ENCODE peak calls at places on chromosome 17, in ten cellular contexts. T is cardiac fibroblast; O is cortex of kidney; C is RPMI7951; P is activated gamma-delta T cell treated with Interleukin-2 at 50 U/mL for 16 hours; R is stimulated activated CD4-positive, alpha-beta T cell treated with anti-CD3 and anti-CD28 coated beads, Interleukin-15, amount 100 ng/mL, for 1 hour; Q is A673; Z is PC-3; J is stimulated activated CD8-positive, alpha-beta memory T cell treated with anti-CD3 and anti-CD28 coated beads, Interleukin-12 subunit alpha, Interleukin-12 subunit beta, amount 100 ng/mL, for 4 hours; H is HuH-7.5. Y is an unnamed sample.

GRCh38 chr17:28807925-28808641 is 34.5 kb downstream of the FAM222B start:
- DNase-seq in H (no peak), O (no peak), T (peak; percentile 90), J (no peak), P (no peak), Q (peak; percentile 31), R (no peak), C (peak; percentile 76), Z (peak; percentile 74), Y (peak; percentile 85)

GRCh38 chr17:79842656-79843474 is 3.6 kb upstream of the CBX4 start:
- DNase-seq in T (no peak), Q (peak; percentile 70), J (no peak), H (no peak), P (no peak), Z (peak; percentile 34), C (no peak), O (no peak), R (no peak), Y (no peak)

GRCh38 chr17:77771145-77771544 is 187.4 kb upstream of the TNRC6C start:
- DNase-seq in H (no peak), T (no peak), C (no peak), P (no peak), Q (no peak), O (no peak), R (no peak), Z (no peak), J (no peak), Y (no peak)

GRCh38 chr17:74960739-74961342 is 11.7 kb downstream of the HID1 start:
- DNase-seq in Q (peak; percentile 58), Z (no peak), H (peak; percentile 92), O (no peak), T (peak; percentile 44), J (no peak), R (no peak), C (peak; percentile 54), P (peak; percentile 16), Y (peak; percentile 32)

GRCh38 chr17:19334331-19334730 is 28.2 kb downstream of the B9D1 start:
- DNase-seq in Q (no peak), C (no peak), O (no peak), Z (no peak), H (no peak), T (no peak), J (no peak), P (no peak), R (no peak), Y (no peak)

GRCh38 chr17:43998552-43998951 is 5.9 kb upstream of the NAGS start:
- DNase-seq in R (no peak), P (no peak), H (no peak), T (peak; percentile 52), O (no peak), J (no peak), Q (no peak), Z (peak; percentile 39), C (peak; percentile 43), Y (peak; percentile 11)

GRCh38 chr17:27481327-27481726 is 25.1 kb downstream of the KSR1 start:
- DNase-seq in H (no peak), R (no peak), T (no peak), Q (no peak), O (no peak), Z (no peak), J (peak; percentile 17), C (no peak), P (peak; percentile 55), Y (no peak)

GRCh38 chr17:34990921-34991365 is 10.6 kb downstream of the LIG3 start:
- DNase-seq in C (no peak), J (no peak), R (no peak), Q (no peak), Z (no peak), P (no peak), T (peak; percentile 4), H (no peak), O (no peak), Y (no peak)

GRCh38 chr17:38600906-38601305 is 4.8 kb downstream of the SRCIN1 start:
- DNase-seq in Q (peak; percentile 35), P (no peak), C (no peak), O (no peak), H (no peak), Z (no peak), T (no peak), R (no peak), J (no peak), Y (no peak)

GRCh38 chr17:61470530-61471136 is 18.4 kb downstream of the TBX4 start:
- DNase-seq in C (no peak), Z (no peak), P (no peak), R (no peak), O (no peak), H (peak; percentile 81), J (no peak), Q (no peak), T (no peak), Y (no peak)

GRCh38 chr17:1557355-1558095 is 5.1 kb downstream of the PITPNA start:
- DNase-seq in P (no peak), Q (no peak), H (no peak), R (no peak), O (no peak), C (no peak), T (peak; percentile 44), J (no peak), Z (no peak), Y (no peak)

GRCh38 chr17:79204261-79204660 is 129.6 kb downstream of the ENGASE start:
- DNase-seq in P (no peak), J (no peak), H (no peak), Z (no peak), Q (no peak), C (no peak), T (no peak), O (no peak), R (no peak), Y (no peak)

GRCh38 chr17:835263-835662 is 53.1 kb downstream of the MRM3 start:
- DNase-seq in Q (no peak), Z (peak; percentile 2), H (no peak), R (no peak), O (no peak), T (peak; percentile 94), J (no peak), C (peak; percentile 97), P (no peak), Y (peak; percentile 80)

GRCh38 chr17:38627957-38628356 is 22.2 kb upstream of the SRCIN1 start:
- DNase-seq in J (no peak), O (no peak), Z (no peak), R (no peak), P (no peak), T (no peak), C (no peak), H (no peak), Q (no peak), Y (no peak)

GRCh38 chr17:72969293-72969692 is 123.2 kb downstream of the SLC39A11 start:
- DNase-seq in Z (no peak), H (no peak), C (no peak), O (no peak), T (no peak), J (no peak), R (no peak), Q (no peak), P (no peak), Y (no peak)

Y was measured in mammary epithelial cell.